ENCODE peak calls at places on chromosomes 5 and 9, in five cellular contexts. H is HEK293T; M is stimulated activated CD4-positive, alpha-beta T cell treated with anti-CD3 and anti-CD28 coated beads, Interleukin-4, amount 100 ng/mL, for 24 hours; D is AG08395; I is mesothelial cell of epicardium. V is an unnamed sample.

GRCh38 chr9:3931996-3932906 is 367.6 kb downstream of the GLIS3 start:
- DNase-seq in H (no peak), D (peak), M (no peak), I (no peak), V (no peak)

GRCh38 chr5:132979367-132979935 is 16.0 kb upstream of the AFF4 start:
- DNase-seq in H (no peak), M (no peak), I (no peak), D (peak), V (no peak)

GRCh38 chr5:76104027-76104426 is 20.8 kb downstream of the SV2C start:
- DNase-seq in D (no peak), I (no peak), H (peak), M (no peak), V (no peak)

GRCh38 chr5:65882278-65882677 is 44.1 kb upstream of the ERBIN start:
- DNase-seq in D (no peak), M (no peak), H (no peak), I (no peak), V (no peak)

GRCh38 chr9:122120672-122121071 is 27.6 kb upstream of the TTLL11 start:
- DNase-seq in M (no peak), I (no peak), D (no peak), H (no peak), V (no peak)

GRCh38 chr9:129609486-129610192 is 11.3 kb downstream of the C9orf50 start:
- DNase-seq in H (no peak), M (peak), I (no peak), D (peak), V (no peak)

GRCh38 chr5:77972545-77973252 is 196.6 kb upstream of the TBCA start:
- DNase-seq in M (peak), I (no peak), D (peak), H (no peak), V (peak)

GRCh38 chr5:177595991-177596774 is 3.7 kb upstream of the B4GALT7 start:
- DNase-seq in H (no peak), M (no peak), D (no peak), I (no peak), V (no peak)

GRCh38 chr5:14417232-14417730 is 164.3 kb upstream of the OTULINL start:
- DNase-seq in M (no peak), D (peak), I (no peak), H (no peak), V (no peak)

GRCh38 chr9:70257991-70258691 is 637 bp upstream of the SMC5 start:
- DNase-seq in H (peak), I (no peak), M (peak), D (peak), V (peak)

GRCh38 chr5:94870496-94871214 is 252.2 kb downstream of the SLF1 start:
- DNase-seq in I (no peak), M (no peak), H (no peak), D (no peak), V (no peak)

GRCh38 chr9:77384406-77384805 is 207.1 kb downstream of the VPS13A start:
- DNase-seq in H (no peak), I (no peak), D (peak), M (no peak), V (no peak)

GRCh38 chr9:115198018-115198417 is 80.1 kb upstream of the TNC start:
- DNase-seq in M (no peak), H (no peak), I (no peak), D (peak), V (no peak)

GRCh38 chr5:20514145-20514544 is 526.1 kb upstream of the CDH18 start:
- DNase-seq in D (no peak), M (no peak), H (no peak), I (no peak), V (no peak)

GRCh38 chr5:94463739-94464138 is 154.7 kb downstream of the KIAA0825 start:
- DNase-seq in H (no peak), I (no peak), M (no peak), D (peak), V (no peak)

GRCh38 chr9:125372441-125373226 is 111.0 kb downstream of the GAPVD1 start:
- DNase-seq in H (no peak), I (no peak), M (no peak), D (no peak), V (no peak)

GRCh38 chr5:17448877-17449276 is 49.2 kb upstream of the TAF11L2 start:
- DNase-seq in H (no peak), I (no peak), M (no peak), D (peak), V (no peak)

GRCh38 chr5:38751103-38751502 is 94.7 kb upstream of the OSMR start:
- DNase-seq in I (no peak), H (peak), D (no peak), M (no peak), V (peak)

GRCh38 chr5:152170350-152170749 is 234.7 kb downstream of the NMUR2 start:
- DNase-seq in D (no peak), M (no peak), H (no peak), I (no peak), V (no peak)

GRCh38 chr5:111719773-111720172 is 37.2 kb downstream of the NREP start:
- DNase-seq in I (no peak), M (no peak), D (no peak), H (no peak), V (no peak)

GRCh38 chr9:131915181-131915580 is 164.5 kb downstream of the MED27 start:
- DNase-seq in D (no peak), M (no peak), H (no peak), I (no peak), V (no peak)

GRCh38 chr9:100492952-100493351 is 20.0 kb downstream of the TMEFF1 start:
- DNase-seq in I (no peak), D (peak), H (no peak), M (no peak), V (no peak)

GRCh38 chr9:33524431-33524947 is 438 bp downstream of the ANKRD18B start:
- DNase-seq in M (no peak), I (no peak), D (no peak), H (peak), V (no peak)

GRCh38 chr9:35604578-35605335 is at the start of gene TESK1:
- DNase-seq in D (peak), I (peak), M (peak), H (peak), V (peak)

GRCh38 chr9:98796364-98797101 is at the start of gene ANKS6:
- DNase-seq in I (peak), M (peak), H (peak), D (peak), V (peak)

GRCh38 chr9:38182321-38182720 is 113.3 kb upstream of the SHB start:
- DNase-seq in H (no peak), I (no peak), D (no peak), M (no peak), V (no peak)

GRCh38 chr9:133677126-133678010 is 41.2 kb downstream of the DBH start:
- DNase-seq in D (no peak), M (peak), H (no peak), I (no peak), V (no peak)

GRCh38 chr5:120599576-120599975 is 135.5 kb downstream of the PRR16 start:
- DNase-seq in D (no peak), H (no peak), I (no peak), M (no peak), V (no peak)

GRCh38 chr5:42494414-42494813 is 71.2 kb downstream of the GHR start:
- DNase-seq in M (no peak), I (no peak), H (no peak), D (no peak), V (no peak)

V was measured in midbrain.